ENCODE peak calls at places on chromosomes 6 and 20, in six cellular contexts. Y is GM23248, Z is GM23338, I is fibroblast of lung, N is A673, Q is Karpas-422. G is an unnamed sample.

GRCh38 chr6:1500874-1501273 is 108.8 kb upstream of the FOXC1 start:
- DNase-seq in Y (no peak), Z (no peak), N (no peak), I (no peak), Q (no peak), G (no peak)

GRCh38 chr6:6518627-6519026 is 69.9 kb upstream of the LY86 start:
- DNase-seq in N (no peak), Q (no peak), I (no peak), Y (no peak), Z (no peak), G (no peak)

GRCh38 chr6:20333870-20334269 is 67.8 kb upstream of the E2F3 start:
- DNase-seq in N (no peak), Q (no peak), I (no peak), Y (no peak), Z (no peak), G (no peak)

GRCh38 chr20:63639093-63639860 is 12.4 kb upstream of the GMEB2 start:
- DNase-seq in Z (no peak), I (no peak), Y (no peak), N (no peak), Q (no peak), G (no peak)

GRCh38 chr6:43490523-43490939 is 13.2 kb downstream of the TJAP1 start:
- DNase-seq in Z (no peak), Q (peak; percentile 29), I (no peak), Y (no peak), N (no peak), G (no peak)

GRCh38 chr6:24313477-24314141 is 44.2 kb downstream of the DCDC2 start:
- DNase-seq in Z (peak; percentile 66), N (peak; percentile 75), Y (peak; percentile 67), I (peak; percentile 99), Q (no peak), G (no peak)

GRCh38 chr20:60062431-60063336 is 104.5 kb downstream of the CDH26 start:
- DNase-seq in Q (no peak), Y (peak; percentile 86), N (no peak), I (peak; percentile 77), Z (no peak), G (no peak)

GRCh38 chr6:62652692-62653328 is 366.8 kb upstream of the KHDRBS2 start:
- DNase-seq in I (peak; percentile 16), Q (peak; percentile 53), Z (peak; percentile 55), Y (peak; percentile 8), N (peak; percentile 0), G (no peak)

GRCh38 chr6:140436023-140436811 is 1061.8 kb upstream of the CITED2 start:
- DNase-seq in Y (peak; percentile 71), Q (no peak), I (peak; percentile 96), Z (peak; percentile 83), N (no peak), G (no peak)

GRCh38 chr6:2103644-2104523 is 141.5 kb downstream of the GMDS start:
- DNase-seq in N (peak; percentile 60), Y (peak; percentile 63), I (peak; percentile 20), Z (no peak), Q (peak; percentile 70), G (no peak)

GRCh38 chr6:40355532-40355931 is 231.6 kb downstream of the LRFN2 start:
- DNase-seq in Z (no peak), Y (no peak), Q (no peak), I (no peak), N (no peak), G (no peak)

GRCh38 chr6:45420083-45420908 is 42.6 kb upstream of the SUPT3H start:
- DNase-seq in Q (no peak), Z (peak; percentile 58), N (peak; percentile 44), Y (peak; percentile 77), I (peak; percentile 89), G (no peak)

GRCh38 chr6:32973934-32974333 is 5.5 kb downstream of the BRD2 start:
- DNase-seq in Q (peak; percentile 75), N (peak; percentile 71), Z (peak; percentile 44), Y (peak; percentile 79), I (peak; percentile 64), G (no peak)

GRCh38 chr6:168007592-168008338 is 10.3 kb downstream of the KIF25 start:
- DNase-seq in Y (peak; percentile 96), I (peak; percentile 100), Z (no peak), Q (no peak), N (peak; percentile 62), G (no peak)

GRCh38 chr20:58695084-58695722 is 2.6 kb downstream of the NPEPL1 start:
- DNase-seq in N (no peak), Q (no peak), I (no peak), Z (no peak), Y (no peak), G (no peak)

GRCh38 chr20:36754656-36755222 is 8.8 kb upstream of the NDRG3 start:
- DNase-seq in I (peak; percentile 53), N (peak; percentile 63), Q (peak; percentile 78), Z (peak; percentile 88), Y (peak; percentile 82), G (peak; percentile 35)

GRCh38 chr6:120405947-120406346 is 928.3 kb downstream of the TBC1D32 start:
- DNase-seq in Q (no peak), Y (no peak), N (peak; percentile 43), I (no peak), Z (peak; percentile 85), G (no peak)

GRCh38 chr6:28356666-28357020 is 6.9 kb downstream of the ZKSCAN3 start:
- DNase-seq in Q (no peak), Z (no peak), N (no peak), I (no peak), Y (no peak), G (no peak)

GRCh38 chr20:36632487-36633284 is 13.3 kb downstream of the SLA2 start:
- DNase-seq in Y (no peak), N (no peak), Q (no peak), I (no peak), Z (peak; percentile 80), G (no peak)

GRCh38 chr6:138099832-138100231 is 7.4 kb downstream of the PERP start:
- DNase-seq in Y (peak; percentile 87), Q (no peak), Z (no peak), I (peak; percentile 74), N (no peak), G (no peak)

GRCh38 chr6:93008385-93008784 is 411.0 kb downstream of the EPHA7 start:
- DNase-seq in I (no peak), N (no peak), Y (no peak), Q (no peak), Z (no peak), G (no peak)

GRCh38 chr6:12280458-12280857 is 9.7 kb upstream of the EDN1 start:
- DNase-seq in Y (peak; percentile 84), Z (no peak), N (no peak), I (peak; percentile 72), Q (no peak), G (no peak)

GRCh38 chr20:49539481-49540231 is 28.3 kb downstream of the PTGIS start:
- DNase-seq in N (no peak), Q (no peak), Z (no peak), I (no peak), Y (no peak), G (no peak)

GRCh38 chr6:20271818-20272217 is 59.5 kb upstream of the MBOAT1 start:
- DNase-seq in Q (no peak), Z (no peak), N (no peak), Y (no peak), I (no peak), G (no peak)

GRCh38 chr6:145189836-145190235 is 545.5 kb downstream of the EPM2A start:
- DNase-seq in Y (no peak), Q (no peak), N (no peak), Z (no peak), I (no peak), G (no peak)

DNA sequence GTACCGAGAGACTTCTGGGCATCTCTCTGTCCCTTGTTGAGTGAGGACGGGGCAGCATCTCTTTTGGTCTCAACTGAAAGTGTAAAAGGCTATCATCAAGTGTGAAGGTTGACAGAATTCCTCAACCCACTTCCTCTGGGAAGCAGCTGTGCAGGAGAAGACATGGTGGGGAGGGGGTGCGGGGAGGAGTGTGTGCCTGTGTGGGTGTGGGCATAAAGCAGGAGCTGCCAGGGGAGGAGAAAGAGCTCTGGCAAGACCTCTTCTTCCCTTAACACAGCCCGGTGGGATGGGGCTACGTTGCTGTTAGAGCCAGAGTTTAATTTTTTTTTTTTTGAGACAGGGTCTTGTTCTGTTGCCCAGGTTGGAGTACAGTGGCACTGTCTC is 31.8 kb downstream of the CPXM1 start:
- DNase-seq in Z (no peak), Y (no peak), N (no peak), I (no peak), Q (no peak), G (no peak)
- H3K27ac ChIP-seq in Z (no peak overlapping the region), Y (no peak overlapping the region), N (no peak overlapping the region), I (no peak overlapping the region), Q (no peak overlapping the region), G (no peak overlapping the region)

GRCh38 chr6:158813032-158813431 is 6.1 kb downstream of the EZR start:
- DNase-seq in N (no peak), Y (no peak), Q (no peak), Z (no peak), I (no peak), G (no peak)
- H3K4me3 ChIP-seq in N (no peak overlapping the region), Y (no peak overlapping the region), Q (peak overlapping the region; percentile 29), Z (no peak overlapping the region), I (no peak overlapping the region), G (no peak overlapping the region)

GRCh38 chr6:149168968-149169367 is 148.5 kb upstream of the TAB2 start:
- DNase-seq in I (no peak), Q (no peak), Z (no peak), N (no peak), Y (no peak), G (no peak)

GRCh38 chr6:149166324-149166723 is 151.2 kb upstream of the TAB2 start:
- DNase-seq in N (peak; percentile 26), I (peak; percentile 22), Y (no peak), Z (no peak), Q (no peak), G (no peak)

GRCh38 chr6:149169761-149170359 is 147.7 kb upstream of the TAB2 start:
- DNase-seq in N (no peak), Z (no peak), Q (no peak), I (peak; percentile 43), Y (peak; percentile 66), G (no peak)

GRCh38 chr6:149164199-149164745 is 153.2 kb upstream of the TAB2 start:
- DNase-seq in Z (peak; percentile 5), Y (no peak), N (peak; percentile 56), Q (no peak), I (no peak), G (no peak)

DNA sequence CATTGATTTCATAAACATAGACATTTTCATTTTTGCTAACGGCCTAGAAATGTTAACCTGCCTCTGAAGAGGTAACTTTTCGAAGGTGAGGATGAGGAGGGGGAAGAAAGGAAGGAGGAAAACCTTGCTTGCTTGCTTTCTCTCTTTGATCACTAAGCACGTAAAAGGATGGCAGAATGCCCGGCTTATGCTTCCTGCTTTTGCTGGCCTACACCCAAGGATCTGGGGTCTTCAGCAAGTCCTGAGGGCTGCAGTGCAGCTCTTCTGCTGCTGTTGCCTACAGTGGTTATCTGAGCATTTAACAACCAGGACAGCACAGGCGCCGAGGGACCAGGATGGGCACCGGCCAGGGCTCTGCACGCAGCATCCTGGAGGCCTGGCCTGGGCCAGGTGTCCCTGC is 150.8 kb upstream of the TAB2 start:
- DNase-seq in Z (no peak), I (peak; percentile 37), N (peak; percentile 41), Y (no peak), Q (no peak), G (no peak)
- H3K4me1 ChIP-seq in Z (no peaks in the 10 kb centered on the region), I (no peaks in the 10 kb centered on the region), N (peaks cover 15% of the 10 kb centered on the region), Y (peaks cover 6% of the 10 kb centered on the region), Q (no peaks in the 10 kb centered on the region), G (no peaks in the 10 kb centered on the region)

DNA sequence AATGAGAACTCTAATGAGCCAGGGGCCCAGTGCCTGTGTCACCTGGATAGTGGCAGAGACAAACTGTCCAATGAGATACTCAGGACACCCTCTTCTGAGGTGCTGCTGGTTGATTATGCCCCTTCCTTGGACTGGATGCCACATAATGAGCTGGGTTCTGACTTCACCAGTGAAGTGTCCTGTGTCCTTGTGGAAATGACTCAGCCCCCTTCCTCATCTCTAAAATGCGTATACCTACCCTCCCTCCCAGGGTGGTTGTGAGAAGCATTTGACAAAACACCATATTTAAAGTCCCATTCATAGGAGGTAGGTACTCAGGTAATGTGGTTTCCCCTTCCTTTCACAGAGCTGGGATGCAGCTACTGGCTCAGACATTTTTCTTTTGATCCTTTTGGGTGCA is 28.4 kb upstream of the RNF24 start:
- DNase-seq in Z (no peak), I (no peak), Q (no peak), Y (no peak), N (no peak), G (no peak)
- H3K27ac ChIP-seq in Z (no peak overlapping the region), I (no peak overlapping the region), Q (no peak overlapping the region), Y (no peak overlapping the region), N (no peak overlapping the region), G (no peak overlapping the region)